ENCODE peak calls at places on chromosomes 16 and 17, in eight cellular contexts. H, B, E, Y, A, U, J and L are unnamed samples.

GRCh38 chr17:2179615-2180295 is 123.8 kb downstream of the SMG6 start:
- DNase-seq in H (no peak), B (peak; percentile 49), E (peak; percentile 100), Y (no peak), A (peak; percentile 98), U (peak; percentile 94), J (no peak), L (no peak)

GRCh38 chr17:50219939-50220465 is 18.6 kb upstream of the COL1A1 start:
- DNase-seq in H (no peak), B (no peak), E (peak; percentile 74), Y (peak; percentile 31), A (peak; percentile 86), U (no peak), J (no peak), L (no peak)

GRCh38 chr16:84881702-84882521 is 62.1 kb downstream of the CRISPLD2 start:
- DNase-seq in H (no peak), B (peak; percentile 93), E (peak; percentile 95), Y (no peak), A (peak; percentile 78), U (peak; percentile 88), J (no peak), L (peak; percentile 63)

GRCh38 chr16:2883027-2883846 is at the start of gene FLYWCH2:
- DNase-seq in H (peak; percentile 97), B (peak; percentile 94), E (peak; percentile 96), Y (peak; percentile 100), A (peak; percentile 97), U (peak; percentile 89), J (peak; percentile 98), L (peak; percentile 86)

GRCh38 chr17:52740006-52740405 is 581.5 kb upstream of the CA10 start:
- DNase-seq in H (no peak), B (no peak), E (no peak), Y (no peak), A (no peak), U (no peak), J (no peak), L (no peak)

GRCh38 chr16:84184775-84185174 is 2.1 kb downstream of the TAF1C start:
- DNase-seq in H (no peak), B (no peak), E (no peak), Y (no peak), A (no peak), U (no peak), J (no peak), L (no peak)

GRCh38 chr17:30590086-30590485 is 112.9 kb downstream of the GOSR1 start:
- DNase-seq in H (no peak), B (no peak), E (no peak), Y (no peak), A (no peak), U (no peak), J (no peak), L (no peak)

GRCh38 chr17:49086316-49086605 is 46.3 kb upstream of the B4GALNT2 start:
- DNase-seq in H (no peak), B (no peak), E (no peak), Y (no peak), A (no peak), U (no peak), J (no peak), L (no peak)

GRCh38 chr16:46961373-46962353 is 11.8 kb downstream of the DNAJA2 start:
- DNase-seq in H (no peak), B (peak; percentile 29), E (no peak), Y (no peak), A (no peak), U (no peak), J (no peak), L (no peak)

GRCh38 chr16:74450236-74450635 is 29.0 kb upstream of the CLEC18B start:
- DNase-seq in H (no peak), B (no peak), E (peak; percentile 28), Y (no peak), A (no peak), U (no peak), J (no peak), L (no peak)

GRCh38 chr16:1494129-1494640 is 1.0 kb downstream of the TELO2 start:
- DNase-seq in H (no peak), B (peak; percentile 83), E (peak; percentile 74), Y (peak; percentile 44), A (peak; percentile 86), U (peak; percentile 43), J (no peak), L (no peak)

GRCh38 chr16:71919033-71919432 is 23.7 kb downstream of the IST1 start:
- DNase-seq in H (peak; percentile 55), B (no peak), E (no peak), Y (no peak), A (no peak), U (no peak), J (no peak), L (no peak)

GRCh38 chr17:51397361-51398127 is 137.2 kb downstream of the UTP18 start:
- DNase-seq in H (no peak), B (peak; percentile 32), E (no peak), Y (no peak), A (peak; percentile 3), U (no peak), J (no peak), L (peak; percentile 35)

GRCh38 chr16:81551141-81551808 is 106.7 kb downstream of the CMIP start:
- DNase-seq in H (peak; percentile 71), B (peak; percentile 62), E (no peak), Y (no peak), A (peak; percentile 79), U (no peak), J (no peak), L (peak; percentile 84)

GRCh38 chr17:58136669-58137279 is 11.4 kb upstream of the OR4D1 start:
- DNase-seq in H (no peak), B (no peak), E (no peak), Y (no peak), A (no peak), U (no peak), J (no peak), L (no peak)
- TF ChIP-seq CTCF in H (no peak), B (peak; percentile 59), E (peak; percentile 44), Y (peak; percentile 33), A (peak; percentile 46), U (no peak), J (no peak), L (peak; percentile 60)

GRCh38 chr17:44385287-44386181 is 3.9 kb downstream of the ITGA2B start:
- DNase-seq in H (peak; percentile 93), B (peak; percentile 29), E (peak; percentile 70), Y (peak; percentile 96), A (peak; percentile 72), U (peak; percentile 25), J (peak; percentile 80), L (peak; percentile 42)
- TF ChIP-seq CTCF in H (peak; percentile 4), B (peak; percentile 42), E (peak; percentile 22), Y (no peak), A (peak; percentile 20), U (peak; percentile 23), J (no peak), L (peak; percentile 49)

GRCh38 chr17:74842146-74842598 is 17.5 kb downstream of the GRIN2C start:
- DNase-seq in H (no peak), B (no peak), E (no peak), Y (no peak), A (no peak), U (no peak), J (no peak), L (no peak)
- TF ChIP-seq CTCF in H (no peak), B (no peak), E (no peak), Y (no peak), A (no peak), U (no peak), J (no peak), L (no peak)

DNA sequence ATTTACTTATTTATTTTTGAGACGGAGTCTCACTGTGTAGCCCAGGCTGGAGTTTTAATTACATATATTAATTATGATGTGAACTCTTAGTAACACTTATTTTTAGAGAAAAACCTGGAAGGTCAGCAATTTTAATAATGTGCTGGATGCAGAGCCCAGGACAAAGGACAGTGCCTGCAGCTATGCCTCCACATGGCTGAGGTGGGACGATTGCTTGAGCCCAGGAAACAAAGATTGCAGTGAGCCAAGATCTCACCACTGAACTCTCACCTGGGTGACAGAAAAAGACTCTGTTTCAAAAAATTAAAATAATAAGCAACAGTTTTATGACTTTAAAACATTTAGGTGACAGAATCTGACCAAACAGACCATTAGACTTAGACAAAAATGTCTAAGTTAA is 11.0 kb upstream of the CARD14 start:
- DNase-seq in H (no peak), B (no peak), E (no peak), Y (no peak), A (no peak), U (no peak), J (no peak), L (no peak)
- TF ChIP-seq CTCF in H (no peak), B (no peak), E (no peak), Y (no peak), A (no peak), U (no peak), J (no peak), L (no peak)

GRCh38 chr16:15046692-15047376 is 9.0 kb downstream of the NTAN1 start:
- DNase-seq in H (no peak), B (no peak), E (no peak), Y (no peak), A (no peak), U (no peak), J (no peak), L (no peak)
- TF ChIP-seq CTCF in H (no peak), B (no peak), E (no peak), Y (no peak), A (no peak), U (no peak), J (no peak), L (no peak)

GRCh38 chr17:58487589-58488427 is at the start of gene HSF5:
- DNase-seq in H (peak; percentile 56), B (no peak), E (peak; percentile 3), Y (no peak), A (peak; percentile 6), U (no peak), J (peak; percentile 70), L (no peak)
- TF ChIP-seq CTCF in H (peak; percentile 37), B (peak; percentile 54), E (peak; percentile 22), Y (no peak), A (peak; percentile 10), U (no peak), J (peak; percentile 68), L (peak; percentile 63)